ENCODE peak calls at places on chromosomes 3 and 15, in four cellular contexts. R is activated CD4-positive, alpha-beta T cell treated with anti-CD3 and anti-CD28 coated beads, Interleukin-2, amount 50 U/mL, for 24 hours; C is hippocampal formation; E is H4. B is an unnamed sample.

GRCh38 chr15:63698731-63699130 is 101.5 kb downstream of the FBXL22 start:
- DNase-seq in R (no peak), C (no peak), E (no peak), B (no peak)

GRCh38 chr3:69855436-69856162 is 116.3 kb downstream of the MITF start:
- DNase-seq in R (no peak), C (peak), E (peak), B (peak)

GRCh38 chr15:57647791-57648130 is 56.1 kb downstream of the MYZAP start:
- DNase-seq in R (no peak), C (no peak), E (no peak), B (no peak)

GRCh38 chr3:11944052-11944673 is 60.0 kb upstream of the SYN2 start:
- DNase-seq in R (no peak), C (peak), E (peak), B (peak)

GRCh38 chr15:77026501-77027110 is 31.7 kb downstream of the PSTPIP1 start:
- DNase-seq in R (no peak), C (no peak), E (no peak), B (no peak)

GRCh38 chr3:141506071-141506470 is 19.2 kb downstream of the RASA2 start:
- DNase-seq in R (no peak), C (no peak), E (no peak), B (no peak)

GRCh38 chr3:33525232-33525631 is 85.0 kb upstream of the UBP1 start:
- DNase-seq in R (no peak), C (no peak), E (no peak), B (no peak)

GRCh38 chr15:72472907-72473669 is 1.0 kb upstream of the ARIH1 start:
- DNase-seq in R (no peak), C (peak), E (no peak), B (no peak)

GRCh38 chr3:122697952-122698625 is 17.4 kb downstream of the PARP14 start:
- DNase-seq in R (no peak), C (no peak), E (no peak), B (peak)

GRCh38 chr15:80059786-80060489 is 462 bp downstream of the ZFAND6 start:
- DNase-seq in R (no peak), C (no peak), E (no peak), B (peak)

GRCh38 chr3:195768831-195769303 is 42.9 kb downstream of the MUC4 start:
- DNase-seq in R (no peak), C (no peak), E (no peak), B (peak)

GRCh38 chr3:48023377-48023776 is 7.2 kb upstream of the MAP4 start:
- DNase-seq in R (no peak), C (no peak), E (no peak), B (no peak)

GRCh38 chr15:35874260-35874905 is 328.4 kb upstream of the DPH6 start:
- DNase-seq in R (no peak), C (no peak), E (peak), B (peak)

GRCh38 chr3:181913254-181913653 is 201.5 kb downstream of the SOX2 start:
- DNase-seq in R (no peak), C (no peak), E (peak), B (peak)

GRCh38 chr15:47548189-47548588 is 169.1 kb upstream of the SEMA6D start:
- DNase-seq in R (no peak), C (no peak), E (no peak), B (no peak)

GRCh38 chr15:64264511-64264910 is 91.5 kb downstream of the CSNK1G1 start:
- DNase-seq in R (no peak), C (no peak), E (no peak), B (no peak)

GRCh38 chr3:57227204-57227929 is at the start of gene APPL1:
- DNase-seq in R (peak), C (peak), E (peak), B (peak)

GRCh38 chr15:100877551-100877950 is 2.1 kb upstream of the ALDH1A3 start:
- DNase-seq in R (no peak), C (no peak), E (no peak), B (no peak)

B was measured in Daoy.